ENCODE peak calls at places on chromosomes 3 and 15, in ten cellular contexts. C is WERI-Rb-1, Z is mucosa of descending colon, X is amniotic stem cell, B is kidney glomerular epithelial cell, K is PC-3, O is RCC 7860, V is NCI-H1417, N is WTC11, L is A549. D is an unnamed sample.

GRCh38 chr3:155352900-155353490 is 59.5 kb upstream of the STRIT1 start:
- DNase-seq in C (no peak), Z (no peak), X (no peak), B (peak; percentile 22), K (peak; percentile 84), O (peak; percentile 32), V (peak; percentile 79), N (no peak), L (peak; percentile 55), D (peak; percentile 31)

GRCh38 chr3:48406443-48407431 is 23.1 kb downstream of the PLXNB1 start:
- DNase-seq in C (peak; percentile 4), Z (no peak), X (no peak), B (no peak), K (no peak), O (no peak), V (no peak), N (no peak), L (no peak), D (no peak)

GRCh38 chr15:90037961-90038633 is 37.0 kb downstream of the ZNF710 start:
- DNase-seq in C (no peak), Z (no peak), X (no peak), B (no peak), K (no peak), O (peak; percentile 9), V (no peak), N (no peak), L (no peak), D (no peak)

GRCh38 chr3:49362579-49362978 is 4.4 kb upstream of the GPX1 start:
- DNase-seq in C (no peak), Z (no peak), X (no peak), B (no peak), K (no peak), O (no peak), V (no peak), N (no peak), L (no peak), D (no peak)

GRCh38 chr3:82586414-82586813 is 825.0 kb upstream of the GBE1 start:
- DNase-seq in C (no peak), Z (no peak), X (no peak), B (no peak), K (no peak), O (no peak), V (peak; percentile 1), N (no peak), L (no peak), D (no peak)

GRCh38 chr3:158749977-158750376 is 17.7 kb upstream of the RARRES1 start:
- DNase-seq in C (no peak), Z (no peak), X (no peak), B (no peak), K (no peak), O (no peak), V (no peak), N (no peak), L (no peak), D (no peak)

GRCh38 chr3:45679805-45680204 is 9.4 kb upstream of the SACM1L start:
- DNase-seq in C (no peak), Z (no peak), X (no peak), B (no peak), K (no peak), O (no peak), V (no peak), N (no peak), L (no peak), D (no peak)

GRCh38 chr3:45976191-45977091 is 19.2 kb downstream of the FYCO1 start:
- DNase-seq in C (no peak), Z (no peak), X (no peak), B (no peak), K (no peak), O (no peak), V (no peak), N (no peak), L (no peak), D (no peak)

GRCh38 chr3:71428841-71429609 is 154.5 kb downstream of the FOXP1 start:
- DNase-seq in C (no peak), Z (peak; percentile 56), X (no peak), B (peak; percentile 67), K (no peak), O (peak; percentile 31), V (no peak), N (no peak), L (no peak), D (peak; percentile 42)

GRCh38 chr3:126858401-126858800 is 124.5 kb upstream of the PLXNA1 start:
- DNase-seq in C (no peak), Z (no peak), X (no peak), B (no peak), K (no peak), O (no peak), V (no peak), N (no peak), L (no peak), D (peak; percentile 44)

GRCh38 chr3:121520510-121520909 is 25.3 kb downstream of the POLQ start:
- DNase-seq in C (no peak), Z (no peak), X (no peak), B (no peak), K (no peak), O (no peak), V (no peak), N (no peak), L (no peak), D (no peak)

GRCh38 chr3:61796088-61796680 is 234.8 kb downstream of the PTPRG start:
- DNase-seq in C (peak; percentile 36), Z (no peak), X (no peak), B (no peak), K (no peak), O (no peak), V (no peak), N (no peak), L (no peak), D (no peak)

GRCh38 chr3:30524357-30525040 is 81.9 kb upstream of the TGFBR2 start:
- DNase-seq in C (no peak), Z (no peak), X (no peak), B (no peak), K (no peak), O (no peak), V (no peak), N (no peak), L (no peak), D (no peak)

D was measured in NCI-H345.